ENCODE peak calls at places on chromosomes 16 and 17, in four cellular contexts. J is A673, T is heart left ventricle, H is left lung. S is an unnamed sample.

GRCh38 chr17:7137182-7137943 is 22.7 kb upstream of the ASGR2 start:
- DNase-seq in J (no peak), T (peak; percentile 38), H (peak; percentile 70), S (no peak)

GRCh38 chr17:74059471-74059870 is 144.0 kb upstream of the RPL38 start:
- DNase-seq in J (no peak), T (no peak), H (no peak), S (no peak)

GRCh38 chr17:78379134-78379497 is 667 bp downstream of the PGS1 start:
- DNase-seq in J (no peak), T (no peak), H (no peak), S (no peak)

GRCh38 chr17:12113156-12113555 is 92.5 kb downstream of the MAP2K4 start:
- DNase-seq in J (no peak), T (no peak), H (no peak), S (no peak)

GRCh38 chr16:54281535-54282201 is 4.9 kb downstream of the IRX3 start:
- DNase-seq in J (no peak), T (peak; percentile 36), H (no peak), S (no peak)

GRCh38 chr17:10172241-10172741 is 26.1 kb downstream of the GAS7 start:
- DNase-seq in J (no peak), T (no peak), H (peak; percentile 53), S (no peak)

GRCh38 chr17:28585891-28586290 is 9.2 kb upstream of the ALDOC start:
- DNase-seq in J (no peak), T (no peak), H (no peak), S (no peak)

GRCh38 chr17:65043802-65044201 is 12.7 kb downstream of the GNA13 start:
- DNase-seq in J (no peak), T (no peak), H (no peak), S (no peak)

GRCh38 chr17:49365667-49366066 is 3.6 kb upstream of the ZNF652 start:
- DNase-seq in J (peak; percentile 61), T (no peak), H (no peak), S (no peak)

GRCh38 chr16:27330542-27330941 is 16.8 kb downstream of the IL4R start:
- DNase-seq in J (peak; percentile 67), T (peak; percentile 45), H (peak; percentile 73), S (peak; percentile 94)

GRCh38 chr16:67241008-67241900 is 6.0 kb downstream of the FHOD1 start:
- DNase-seq in J (peak; percentile 42), T (peak; percentile 88), H (peak; percentile 85), S (peak; percentile 83)

GRCh38 chr17:17902357-17902756 is 65.6 kb upstream of the SREBF1 start:
- DNase-seq in J (no peak), T (no peak), H (no peak), S (no peak)

GRCh38 chr17:13273744-13274295 is 256.0 kb upstream of the ELAC2 start:
- DNase-seq in J (no peak), T (no peak), H (no peak), S (no peak)

GRCh38 chr17:77594416-77595209 is 363.9 kb upstream of the TNRC6C start:
- DNase-seq in J (peak; percentile 23), T (no peak), H (no peak), S (no peak)

GRCh38 chr16:88383401-88384221 is 852 bp downstream of the ZNF469 start:
- DNase-seq in J (no peak), T (peak; percentile 59), H (peak; percentile 38), S (no peak)

GRCh38 chr17:10618202-10618635 is 38.9 kb downstream of the MYH3 start:
- DNase-seq in J (peak; percentile 85), T (peak; percentile 66), H (peak; percentile 59), S (peak; percentile 73)

GRCh38 chr17:358491-359133 is 6.0 kb upstream of the RPH3AL start:
- DNase-seq in J (no peak), T (no peak), H (no peak), S (no peak)

GRCh38 chr16:10581507-10581906 is 1.1 kb upstream of the EMP2 start:
- DNase-seq in J (no peak), T (no peak), H (no peak), S (no peak)

GRCh38 chr17:61684172-61684571 is 93.2 kb upstream of the NACA2 start:
- DNase-seq in J (no peak), T (no peak), H (no peak), S (no peak)

GRCh38 chr17:61680921-61681320 is 89.9 kb upstream of the NACA2 start:
- DNase-seq in J (peak; percentile 4), T (no peak), H (no peak), S (no peak)

GRCh38 chr17:61686114-61686513 is 95.1 kb upstream of the NACA2 start:
- DNase-seq in J (no peak), T (no peak), H (no peak), S (no peak)

GRCh38 chr17:61684818-61685217 is 93.8 kb upstream of the NACA2 start:
- DNase-seq in J (no peak), T (no peak), H (no peak), S (no peak)

DNA sequence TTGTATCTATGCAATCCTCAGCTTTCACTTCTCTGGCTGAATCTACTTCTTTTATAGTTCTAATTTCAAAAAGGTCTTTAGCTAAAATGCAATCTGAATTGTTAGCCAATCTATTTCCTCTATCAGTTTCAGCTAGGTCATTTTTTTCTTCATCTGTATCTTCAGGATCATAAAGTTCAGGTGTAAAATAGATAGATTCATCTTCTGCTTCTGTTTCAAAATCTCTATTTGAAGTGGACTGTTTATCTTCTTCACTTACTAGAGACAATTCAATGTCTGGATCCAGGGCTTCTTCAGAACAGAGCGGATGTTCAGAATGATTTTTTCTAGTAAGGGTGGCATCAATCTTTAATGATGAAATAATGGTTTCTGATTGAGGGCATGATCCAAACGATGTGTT is 92.4 kb upstream of the NACA2 start:
- DNase-seq in J (no peak), T (no peak), H (no peak), S (no peak)
- TF ChIP-seq CTCF in J (no peak), T (no peak), H (no peak), S (no peak)

GRCh38 chr16:86381491-86381890 is 128.8 kb upstream of the FOXF1 start:
- DNase-seq in J (no peak), T (no peak), H (no peak), S (no peak)

GRCh38 chr16:86384263-86384649 is 126.1 kb upstream of the FOXF1 start:
- DNase-seq in J (no peak), T (no peak), H (no peak), S (no peak)

GRCh38 chr16:86382774-86383407 is 127.4 kb upstream of the FOXF1 start:
- DNase-seq in J (no peak), T (no peak), H (no peak), S (no peak)

GRCh38 chr16:86383488-86384262 is 126.7 kb upstream of the FOXF1 start:
- DNase-seq in J (no peak), T (no peak), H (no peak), S (peak; percentile 65)

GRCh38 chr16:86382067-86382773 is 128.1 kb upstream of the FOXF1 start:
- DNase-seq in J (no peak), T (no peak), H (no peak), S (no peak)
- H3K4me1 ChIP-seq in J (no peaks in the 10 kb centered on the region), T (peaks cover 7% of the 10 kb centered on the region), H (no peaks in the 10 kb centered on the region), S (peaks cover 6% of the 10 kb centered on the region)

GRCh38 chr17:57266842-57267241 is 10.5 kb downstream of the MSI2 start:
- DNase-seq in J (no peak), T (no peak), H (no peak), S (no peak)

GRCh38 chr17:57262557-57262956 is 6.2 kb downstream of the MSI2 start:
- DNase-seq in J (no peak), T (no peak), H (no peak), S (no peak)

GRCh38 chr17:57268176-57268575 is 11.9 kb downstream of the MSI2 start:
- DNase-seq in J (no peak), T (no peak), H (no peak), S (no peak)

GRCh38 chr17:57264250-57264649 is 7.9 kb downstream of the MSI2 start:
- DNase-seq in J (no peak), T (no peak), H (no peak), S (no peak)

GRCh38 chr17:57264776-57265175 is 8.5 kb downstream of the MSI2 start:
- DNase-seq in J (no peak), T (no peak), H (no peak), S (no peak)
- H3K36me3 ChIP-seq in J (peaks cover 52% of the 10 kb centered on the region), T (peaks cover 53% of the 10 kb centered on the region), H (peaks cover 44% of the 10 kb centered on the region), S (peaks cover 34% of the 10 kb centered on the region)

GRCh38 chr17:43211480-43212402 is at the start of gene TMEM106A:
- DNase-seq in J (peak; percentile 71), T (peak; percentile 88), H (peak; percentile 87), S (peak; percentile 81)
- TF ChIP-seq CTCF in J (peak; percentile 25), T (peak; percentile 49), H (peak; percentile 14), S (no peak)

GRCh38 chr16:84614914-84615813 is 2.7 kb downstream of the COTL1 start:
- DNase-seq in J (peak; percentile 64), T (no peak), H (no peak), S (no peak)
- H3K4me1 ChIP-seq in J (peaks cover 25% of the 10 kb centered on the region), T (peaks cover 25% of the 10 kb centered on the region), H (peaks cover 13% of the 10 kb centered on the region), S (no peaks in the 10 kb centered on the region)

DNA sequence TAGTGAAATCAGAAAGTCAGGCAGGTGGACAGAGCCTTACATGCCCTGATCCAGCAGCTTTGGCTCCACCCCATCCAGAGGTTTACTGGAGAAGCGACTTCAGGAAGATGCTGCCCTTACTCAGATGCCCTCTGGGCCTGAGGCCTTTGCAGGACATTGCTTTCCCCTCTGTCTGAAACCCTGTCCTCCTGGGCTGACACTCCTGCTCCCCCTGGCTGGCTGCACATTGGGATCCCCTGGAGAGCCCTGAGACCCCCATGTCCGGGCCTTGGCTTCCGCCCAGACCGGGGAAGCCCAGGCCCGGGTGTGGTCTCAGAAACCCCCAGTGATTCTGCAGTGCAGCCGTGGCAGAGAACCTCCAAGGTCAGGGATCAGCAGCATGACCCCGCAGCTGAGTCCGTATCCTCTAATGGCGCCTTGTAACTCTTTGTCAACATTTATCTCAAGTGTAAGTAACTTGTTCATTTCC is 36.6 kb downstream of the BCO1 start:
- DNase-seq in J (no peak), T (no peak), H (no peak), S (no peak)
- H3K36me3 ChIP-seq in J (no peaks in the 10 kb centered on the region), T (no peaks in the 10 kb centered on the region), H (no peaks in the 10 kb centered on the region), S (no peaks in the 10 kb centered on the region)